ENCODE peak calls at places on chromosomes 12 and 14, in seven cellular contexts. T, F, J, X, M, E and G are unnamed samples.

GRCh38 chr14:100529561-100530031 is 57.6 kb downstream of the BEGAIN start:
- DNase-seq in T (no peak), F (peak; percentile 40), J (no peak), X (no peak), M (peak; percentile 5), E (no peak), G (no peak)

GRCh38 chr14:23009939-23010718 is at the start of gene C14orf93:
- DNase-seq in T (peak; percentile 82), F (peak; percentile 92), J (peak; percentile 93), X (peak; percentile 78), M (peak; percentile 86), E (no peak), G (no peak)

GRCh38 chr12:93591137-93591868 is 18.8 kb downstream of the SOCS2 start:
- DNase-seq in T (peak; percentile 87), F (peak; percentile 89), J (peak; percentile 54), X (peak; percentile 55), M (peak; percentile 78), E (peak; percentile 32), G (peak; percentile 52)

GRCh38 chr12:69024907-69025306 is 91.9 kb upstream of the CPM start:
- DNase-seq in T (no peak), F (no peak), J (no peak), X (peak; percentile 45), M (no peak), E (no peak), G (no peak)

GRCh38 chr14:22333408-22334274 is 255.4 kb downstream of the DAD1 start:
- DNase-seq in T (peak; percentile 32), F (no peak), J (peak; percentile 19), X (peak; percentile 57), M (no peak), E (no peak), G (no peak)

GRCh38 chr14:71555654-71556559 is 376.3 kb upstream of the RGS6 start:
- DNase-seq in T (peak; percentile 38), F (no peak), J (no peak), X (no peak), M (no peak), E (no peak), G (no peak)

GRCh38 chr14:103137721-103138482 is 14.6 kb downstream of the TNFAIP2 start:
- DNase-seq in T (no peak), F (no peak), J (no peak), X (no peak), M (no peak), E (no peak), G (no peak)

GRCh38 chr12:90102957-90103652 is 394.5 kb upstream of the ATP2B1 start:
- DNase-seq in T (peak; percentile 64), F (no peak), J (no peak), X (peak; percentile 34), M (no peak), E (no peak), G (peak; percentile 12)

GRCh38 chr14:74558655-74559054 is 53.4 kb downstream of the LTBP2 start:
- DNase-seq in T (no peak), F (peak; percentile 43), J (no peak), X (no peak), M (no peak), E (no peak), G (no peak)

GRCh38 chr12:60977966-60978365 is 1282.2 kb upstream of the USP15 start:
- DNase-seq in T (no peak), F (no peak), J (no peak), X (peak; percentile 6), M (no peak), E (no peak), G (no peak)

GRCh38 chr12:53268009-53268636 is at the start of gene ESPL1:
- DNase-seq in T (peak; percentile 94), F (peak; percentile 85), J (peak; percentile 93), X (peak; percentile 87), M (peak; percentile 69), E (no peak), G (no peak)

GRCh38 chr12:21617030-21617429 is 12.4 kb upstream of the GYS2 start:
- DNase-seq in T (no peak), F (no peak), J (no peak), X (no peak), M (no peak), E (no peak), G (no peak)

GRCh38 chr12:96710127-96710745 is 196.8 kb upstream of the NEDD1 start:
- DNase-seq in T (no peak), F (no peak), J (no peak), X (no peak), M (no peak), E (no peak), G (no peak)

GRCh38 chr14:101181717-101182313 is 278.3 kb upstream of the RTL1 start:
- DNase-seq in T (no peak), F (no peak), J (no peak), X (no peak), M (no peak), E (no peak), G (no peak)

GRCh38 chr14:64680013-64680674 is 24.1 kb upstream of the PLEKHG3 start:
- DNase-seq in T (no peak), F (no peak), J (no peak), X (peak; percentile 92), M (no peak), E (no peak), G (no peak)

GRCh38 chr14:90593254-90594040 is 196.6 kb downstream of the CALM1 start:
- DNase-seq in T (no peak), F (no peak), J (no peak), X (no peak), M (no peak), E (no peak), G (no peak)

GRCh38 chr12:51868821-51869489 is 18.9 kb upstream of the ANKRD33 start:
- DNase-seq in T (peak; percentile 58), F (peak; percentile 58), J (peak; percentile 73), X (no peak), M (no peak), E (no peak), G (no peak)

GRCh38 chr12:9957834-9958233 is 13.4 kb upstream of the CLEC12A start:
- DNase-seq in T (no peak), F (no peak), J (no peak), X (no peak), M (no peak), E (no peak), G (no peak)

DNA sequence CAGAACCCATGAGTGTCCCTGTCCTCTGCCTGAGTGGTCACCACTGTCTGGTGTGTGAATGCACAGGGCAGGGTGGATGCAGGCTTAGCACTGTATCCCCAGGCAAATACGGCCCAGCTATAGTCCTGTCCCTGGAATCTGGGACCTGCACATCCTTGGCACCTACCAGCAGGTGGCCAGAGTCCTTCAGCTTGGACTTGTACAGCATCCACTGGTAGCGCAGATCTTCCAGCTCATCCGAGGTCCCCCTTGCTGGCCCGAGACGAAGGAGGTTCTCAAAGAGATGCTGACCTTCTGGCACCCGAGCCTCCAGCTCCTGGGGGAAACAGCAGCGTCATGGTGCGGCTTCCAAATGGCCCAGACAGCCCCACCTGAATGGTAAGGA is 83.4 kb downstream of the SYNE3 start:
- DNase-seq in T (no peak), F (no peak), J (no peak), X (no peak), M (no peak), E (no peak), G (no peak)
- TF ChIP-seq CTCF in T (no peak), F (no peak), J (no peak), X (no peak), M (no peak), E (no peak), G (no peak)

GRCh38 chr14:77988096-77988870 is 181.9 kb upstream of the NRXN3 start:
- DNase-seq in T (no peak), F (no peak), J (no peak), X (no peak), M (no peak), E (no peak), G (no peak)

GRCh38 chr14:77986808-77987207 is 183.4 kb upstream of the NRXN3 start:
- DNase-seq in T (no peak), F (no peak), J (no peak), X (no peak), M (no peak), E (no peak), G (no peak)

GRCh38 chr14:77988966-77989365 is 181.2 kb upstream of the NRXN3 start:
- DNase-seq in T (no peak), F (peak; percentile 67), J (no peak), X (no peak), M (peak; percentile 29), E (peak; percentile 1), G (no peak)

GRCh38 chr14:77989441-77989891 is 180.7 kb upstream of the NRXN3 start:
- DNase-seq in T (no peak), F (no peak), J (no peak), X (no peak), M (peak; percentile 23), E (no peak), G (no peak)

DNA sequence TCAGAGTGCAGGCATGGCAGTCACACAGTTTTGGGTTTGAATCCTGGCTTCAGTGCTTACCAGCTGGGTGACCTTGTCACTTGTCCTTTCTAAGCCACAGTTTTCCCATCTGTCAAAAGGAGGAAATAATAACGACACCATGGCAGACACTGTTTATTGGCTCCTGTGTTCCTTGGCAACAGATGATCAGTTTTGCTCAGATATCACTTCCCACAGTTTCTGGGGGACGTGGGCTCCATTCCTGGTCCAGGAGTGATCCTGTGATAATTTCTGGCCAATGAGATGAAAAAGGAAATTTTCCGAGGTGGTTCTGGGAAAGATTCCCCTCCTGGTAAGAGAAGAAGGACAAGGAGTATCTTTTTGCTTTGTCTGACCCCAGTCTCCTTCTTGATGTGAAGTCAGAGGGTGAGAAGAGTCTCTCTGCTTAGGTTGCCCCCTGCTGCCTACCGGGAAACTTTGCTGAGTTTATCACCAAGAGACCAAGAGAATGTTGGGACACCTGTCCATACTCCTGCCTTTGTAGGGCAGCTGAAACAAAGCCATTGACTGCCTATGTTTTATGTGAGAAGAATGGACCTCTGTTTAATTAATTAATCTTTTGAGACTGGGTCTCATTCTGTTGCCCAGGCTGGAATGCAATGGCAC is 178.9 kb upstream of the NRXN3 start:
- DNase-seq in T (peak; percentile 33), F (no peak), J (no peak), X (no peak), M (no peak), E (no peak), G (no peak)
- TF ChIP-seq CTCF in T (peak; percentile 23), F (no peak), J (peak; percentile 42), X (no peak), M (peak; percentile 19), E (no peak), G (no peak)

DNA sequence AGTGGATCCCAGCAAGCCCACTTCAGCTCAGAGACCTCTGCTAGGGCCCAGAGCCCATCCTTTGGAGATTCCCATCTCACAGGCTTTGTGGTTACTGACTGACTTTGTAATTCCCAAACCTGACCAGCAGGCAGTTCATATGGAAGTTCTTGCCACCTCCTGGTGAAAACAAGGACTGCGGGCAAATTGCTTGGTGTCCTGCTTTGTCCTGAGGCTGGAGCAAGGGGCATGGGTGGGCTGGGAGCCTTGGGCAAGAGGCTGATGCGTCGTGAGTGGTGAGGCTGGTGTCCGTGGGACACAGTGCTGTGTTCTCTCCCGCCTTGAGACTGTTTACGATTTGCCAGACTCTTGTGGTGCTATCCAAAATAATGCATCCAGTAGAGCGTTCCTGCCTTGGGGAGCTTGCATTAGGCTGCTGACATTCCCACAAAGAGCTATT is 91.0 kb downstream of the LRRC74A start:
- DNase-seq in T (peak; percentile 44), F (no peak), J (peak; percentile 56), X (peak; percentile 72), M (peak; percentile 47), E (no peak), G (no peak)
- TF ChIP-seq CTCF in T (peak; percentile 45), F (peak; percentile 45), J (peak; percentile 72), X (peak; percentile 42), M (peak; percentile 62), E (peak; percentile 92), G (peak; percentile 76)

GRCh38 chr14:20604291-20604690 is 13.1 kb upstream of the RNASE12 start:
- DNase-seq in T (peak; percentile 67), F (no peak), J (no peak), X (no peak), M (no peak), E (no peak), G (no peak)
- TF ChIP-seq CTCF in T (no peak), F (no peak), J (no peak), X (no peak), M (no peak), E (no peak), G (no peak)